ENCODE peak calls at places on chromosomes 6 and 20, in six cellular contexts. One of them, this sample, is unnamed. For H3K4me1, the result is how much of the 10 kb centered on the place peaks cover.

GRCh38 chr20:59184880-59185447 is 21.3 kb downstream of the ZNF831 start:
- DNase-seq in hepatocyte: no peak
- DNase-seq in stomach: no peak
- DNase-seq in astrocyte: no peak
- DNase-seq in left ventricle myocardium inferior: no peak
- DNase-seq in suprapubic skin: no peak
- DNase-seq in this sample: no peak

GRCh38 chr20:23092409-23092756 is 6.3 kb upstream of the CD93 start:
- DNase-seq in hepatocyte: no peak
- DNase-seq in left ventricle myocardium inferior: no peak
- DNase-seq in suprapubic skin: peak
- DNase-seq in stomach: no peak
- DNase-seq in astrocyte: peak
- DNase-seq in this sample: no peak

GRCh38 chr6:155162682-155163081 is 101.1 kb upstream of the CLDN20 start:
- DNase-seq in astrocyte: peak
- DNase-seq in hepatocyte: no peak
- DNase-seq in stomach: no peak
- DNase-seq in left ventricle myocardium inferior: no peak
- DNase-seq in suprapubic skin: no peak
- DNase-seq in this sample: no peak

GRCh38 chr6:109079981-109080380 is 14.7 kb downstream of the SESN1 start:
- DNase-seq in stomach: no peak
- DNase-seq in astrocyte: no peak
- DNase-seq in left ventricle myocardium inferior: peak
- DNase-seq in hepatocyte: no peak
- DNase-seq in suprapubic skin: no peak
- DNase-seq in this sample: no peak

GRCh38 chr20:23248524-23248923 is 102.1 kb upstream of the NXT1 start:
- DNase-seq in hepatocyte: no peak
- DNase-seq in suprapubic skin: no peak
- DNase-seq in left ventricle myocardium inferior: no peak
- DNase-seq in astrocyte: no peak
- DNase-seq in stomach: no peak
- DNase-seq in this sample: no peak

GRCh38 chr6:77930945-77931344 is 278.1 kb downstream of the MEI4 start:
- DNase-seq in suprapubic skin: no peak
- DNase-seq in hepatocyte: no peak
- DNase-seq in astrocyte: no peak
- DNase-seq in left ventricle myocardium inferior: no peak
- DNase-seq in stomach: no peak
- DNase-seq in this sample: no peak

GRCh38 chr6:31972709-31973350 is 892 bp upstream of the DXO start:
- DNase-seq in stomach: no peak
- DNase-seq in astrocyte: peak
- DNase-seq in left ventricle myocardium inferior: no peak
- DNase-seq in suprapubic skin: no peak
- DNase-seq in hepatocyte: no peak
- DNase-seq in this sample: no peak

GRCh38 chr20:25072226-25072811 is 9.6 kb downstream of the VSX1 start:
- DNase-seq in left ventricle myocardium inferior: no peak
- DNase-seq in hepatocyte: no peak
- DNase-seq in suprapubic skin: peak
- DNase-seq in stomach: no peak
- DNase-seq in astrocyte: no peak
- DNase-seq in this sample: no peak

GRCh38 chr6:45619211-45619760 is 241.6 kb upstream of the SUPT3H start:
- DNase-seq in left ventricle myocardium inferior: no peak
- DNase-seq in hepatocyte: no peak
- DNase-seq in astrocyte: peak
- DNase-seq in stomach: no peak
- DNase-seq in suprapubic skin: no peak
- DNase-seq in this sample: no peak

GRCh38 chr6:157860505-157860991 is 37.5 kb downstream of the SNX9 start:
- DNase-seq in stomach: no peak
- DNase-seq in astrocyte: peak
- DNase-seq in suprapubic skin: no peak
- DNase-seq in hepatocyte: no peak
- DNase-seq in left ventricle myocardium inferior: no peak
- DNase-seq in this sample: no peak
- H3K27ac ChIP-seq in stomach: no peak
- H3K27ac ChIP-seq in astrocyte: no peak
- H3K27ac ChIP-seq in suprapubic skin: no peak
- H3K27ac ChIP-seq in hepatocyte: no peak
- H3K27ac ChIP-seq in left ventricle myocardium inferior: no peak
- H3K27ac ChIP-seq in this sample: no peak

GRCh38 chr20:31716818-31717477 is 5.7 kb downstream of the BCL2L1 start:
- DNase-seq in stomach: no peak
- DNase-seq in astrocyte: no peak
- DNase-seq in left ventricle myocardium inferior: no peak
- DNase-seq in hepatocyte: no peak
- DNase-seq in suprapubic skin: no peak
- DNase-seq in this sample: no peak

GRCh38 chr20:31719644-31720485 is 2.8 kb downstream of the BCL2L1 start:
- DNase-seq in stomach: peak
- DNase-seq in astrocyte: peak
- DNase-seq in left ventricle myocardium inferior: no peak
- DNase-seq in suprapubic skin: no peak
- DNase-seq in hepatocyte: peak
- DNase-seq in this sample: no peak

GRCh38 chr20:31720486-31721407 is 1.9 kb downstream of the BCL2L1 start:
- DNase-seq in left ventricle myocardium inferior: no peak
- DNase-seq in hepatocyte: peak
- DNase-seq in stomach: peak
- DNase-seq in astrocyte: no peak
- DNase-seq in suprapubic skin: no peak
- DNase-seq in this sample: no peak

GRCh38 chr20:31717478-31717946 is 5.2 kb downstream of the BCL2L1 start:
- DNase-seq in hepatocyte: no peak
- DNase-seq in suprapubic skin: no peak
- DNase-seq in left ventricle myocardium inferior: no peak
- DNase-seq in stomach: no peak
- DNase-seq in astrocyte: no peak
- DNase-seq in this sample: no peak

GRCh38 chr20:31718952-31719643 is 3.6 kb downstream of the BCL2L1 start:
- DNase-seq in astrocyte: no peak
- DNase-seq in hepatocyte: peak
- DNase-seq in left ventricle myocardium inferior: no peak
- DNase-seq in stomach: peak
- DNase-seq in suprapubic skin: no peak
- DNase-seq in this sample: no peak
- H3K4me3 ChIP-seq in astrocyte: peak
- H3K4me3 ChIP-seq in hepatocyte: peak
- H3K4me3 ChIP-seq in left ventricle myocardium inferior: peak
- H3K4me3 ChIP-seq in stomach: peak
- H3K4me3 ChIP-seq in suprapubic skin: peak
- H3K4me3 ChIP-seq in this sample: peak

DNA sequence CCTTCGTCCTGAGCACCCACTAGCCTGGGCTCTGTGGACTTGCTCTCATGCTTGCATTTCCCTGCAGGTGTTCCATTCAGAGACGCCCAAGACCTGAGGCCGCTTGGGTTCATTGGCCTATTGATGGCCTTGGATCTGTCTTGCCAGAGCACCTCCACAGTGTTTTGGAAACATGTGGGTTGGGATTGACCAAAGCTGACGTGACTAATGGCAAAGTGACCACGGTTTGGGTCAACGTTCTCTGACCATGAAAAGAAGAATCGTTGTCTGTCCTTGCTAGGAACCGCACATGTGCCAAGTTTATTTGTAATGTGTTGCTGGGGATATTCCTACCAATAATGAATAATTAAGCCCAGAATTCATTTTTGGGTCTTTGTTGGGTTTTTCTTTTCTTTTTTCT is 29.8 kb upstream of the BMP6 start:
- DNase-seq in hepatocyte: no peak
- DNase-seq in suprapubic skin: no peak
- DNase-seq in left ventricle myocardium inferior: no peak
- DNase-seq in astrocyte: no peak
- DNase-seq in stomach: no peak
- DNase-seq in this sample: no peak
- H3K4me1 ChIP-seq in hepatocyte: under half
- H3K4me1 ChIP-seq in suprapubic skin: under half
- H3K4me1 ChIP-seq in left ventricle myocardium inferior: under half
- H3K4me1 ChIP-seq in astrocyte: under half
- H3K4me1 ChIP-seq in stomach: under half
- H3K4me1 ChIP-seq in this sample: under half

GRCh38 chr6:142926177-142926493 is 18.8 kb downstream of the HIVEP2 start:
- DNase-seq in hepatocyte: no peak
- DNase-seq in astrocyte: no peak
- DNase-seq in suprapubic skin: no peak
- DNase-seq in stomach: no peak
- DNase-seq in left ventricle myocardium inferior: no peak
- DNase-seq in this sample: no peak
- H3K27ac ChIP-seq in hepatocyte: peak
- H3K27ac ChIP-seq in astrocyte: peak
- H3K27ac ChIP-seq in suprapubic skin: peak
- H3K27ac ChIP-seq in stomach: peak
- H3K27ac ChIP-seq in left ventricle myocardium inferior: peak
- H3K27ac ChIP-seq in this sample: peak

DNA sequence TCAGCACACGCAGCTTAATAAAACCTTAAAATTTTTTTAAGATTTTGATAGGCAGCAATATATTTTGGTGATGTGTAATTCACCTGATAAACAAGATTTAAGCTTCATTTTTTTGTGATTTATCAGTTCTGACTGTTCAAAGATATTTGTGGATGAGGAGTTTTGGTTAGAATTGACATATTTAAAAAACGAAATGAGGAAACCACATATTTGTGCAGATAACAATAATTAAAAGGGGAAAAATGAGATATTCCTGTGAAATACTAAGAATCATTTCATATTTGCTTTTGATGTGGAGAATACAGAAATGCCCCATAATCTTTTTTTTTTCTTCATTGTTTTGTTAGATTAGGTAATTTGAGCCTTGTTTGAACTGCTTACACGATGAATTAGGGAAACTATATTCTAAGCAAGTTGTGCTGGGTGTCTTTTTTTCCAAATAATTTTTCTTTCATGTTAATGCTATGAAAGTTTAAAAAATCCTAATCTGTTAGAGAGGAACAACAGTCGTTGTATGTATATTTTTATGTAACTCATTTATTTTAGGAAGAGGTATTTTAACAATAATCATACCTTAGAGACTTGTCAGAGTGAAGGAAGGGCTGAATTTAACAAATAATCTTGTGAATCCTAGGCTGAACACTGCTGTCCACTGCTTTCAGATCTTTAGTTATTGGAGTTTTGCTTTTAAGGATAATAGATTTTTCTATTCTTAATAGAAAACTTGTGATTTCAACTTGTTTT is 4.0 kb downstream of the ARID1B start:
- DNase-seq in astrocyte: no peak
- DNase-seq in suprapubic skin: no peak
- DNase-seq in stomach: no peak
- DNase-seq in hepatocyte: no peak
- DNase-seq in left ventricle myocardium inferior: no peak
- DNase-seq in this sample: no peak
- H3K4me3 ChIP-seq in astrocyte: peak
- H3K4me3 ChIP-seq in suprapubic skin: peak
- H3K4me3 ChIP-seq in stomach: peak
- H3K4me3 ChIP-seq in hepatocyte: peak
- H3K4me3 ChIP-seq in left ventricle myocardium inferior: peak
- H3K4me3 ChIP-seq in this sample: peak

DNA sequence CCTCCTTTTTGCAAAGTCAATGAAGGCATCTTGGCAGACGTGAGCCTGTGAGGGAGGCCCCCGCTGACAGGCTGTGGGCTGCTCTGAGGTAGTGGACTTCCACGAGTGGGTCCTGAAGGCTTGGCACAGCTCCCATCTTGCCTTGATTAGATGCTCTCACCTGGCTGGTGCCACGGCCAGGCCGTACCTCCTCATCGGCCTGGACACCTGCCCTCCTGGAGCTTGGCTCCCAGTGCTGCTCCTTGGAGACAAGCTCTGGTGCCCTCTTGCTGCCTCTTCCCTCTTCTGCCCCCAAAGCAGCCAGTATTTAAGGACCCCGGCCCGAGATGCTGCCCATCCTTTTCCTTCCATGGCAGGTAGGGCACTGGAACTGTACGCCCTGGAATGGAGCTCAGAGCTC is 93.5 kb downstream of the ERMARD start:
- DNase-seq in left ventricle myocardium inferior: no peak
- DNase-seq in suprapubic skin: no peak
- DNase-seq in stomach: peak
- DNase-seq in hepatocyte: no peak
- DNase-seq in astrocyte: no peak
- DNase-seq in this sample: no peak
- H3K4me1 ChIP-seq in left ventricle myocardium inferior: under half
- H3K4me1 ChIP-seq in suprapubic skin: under half
- H3K4me1 ChIP-seq in stomach: under half
- H3K4me1 ChIP-seq in hepatocyte: under half
- H3K4me1 ChIP-seq in astrocyte: under half
- H3K4me1 ChIP-seq in this sample: under half